ENCODE peak calls at places on chromosome 11, in nine cellular contexts. One of them, this sample, is unnamed.

GRCh38 chr11:72579816-72580647 is 94.2 kb downstream of the PDE2A start:
- DNase-seq in HFFc6: no peak
- DNase-seq in prostate gland: no peak
- DNase-seq in HFF-Myc: no peak
- DNase-seq in endodermal cell: peak; percentile 33
- DNase-seq in heart right ventricle: no peak
- DNase-seq in brain microvascular endothelial cell: no peak
- DNase-seq in SK-N-SH: no peak
- DNase-seq in GM20000: no peak
- DNase-seq in this sample: no peak

GRCh38 chr11:60065801-60066200 is 9.3 kb downstream of the MS4A3 start:
- DNase-seq in endodermal cell: no peak
- DNase-seq in SK-N-SH: no peak
- DNase-seq in brain microvascular endothelial cell: no peak
- DNase-seq in GM20000: no peak
- DNase-seq in heart right ventricle: no peak
- DNase-seq in HFFc6: no peak
- DNase-seq in prostate gland: no peak
- DNase-seq in HFF-Myc: no peak
- DNase-seq in this sample: no peak

GRCh38 chr11:6559375-6559774 is 44.0 kb downstream of the RRP8 start:
- DNase-seq in HFF-Myc: no peak
- DNase-seq in SK-N-SH: no peak
- DNase-seq in brain microvascular endothelial cell: no peak
- DNase-seq in endodermal cell: no peak
- DNase-seq in GM20000: no peak
- DNase-seq in prostate gland: no peak
- DNase-seq in heart right ventricle: no peak
- DNase-seq in HFFc6: no peak
- DNase-seq in this sample: no peak

GRCh38 chr11:45045692-45046471 is 95.2 kb upstream of the TP53I11 start:
- DNase-seq in GM20000: no peak
- DNase-seq in endodermal cell: no peak
- DNase-seq in prostate gland: no peak
- DNase-seq in brain microvascular endothelial cell: peak; percentile 39
- DNase-seq in HFF-Myc: no peak
- DNase-seq in SK-N-SH: no peak
- DNase-seq in heart right ventricle: peak; percentile 59
- DNase-seq in HFFc6: peak; percentile 40
- DNase-seq in this sample: no peak

GRCh38 chr11:2092956-2093412 is 46.2 kb downstream of the IGF2 start:
- DNase-seq in HFFc6: no peak
- DNase-seq in HFF-Myc: no peak
- DNase-seq in prostate gland: peak; percentile 95
- DNase-seq in heart right ventricle: peak; percentile 76
- DNase-seq in SK-N-SH: peak; percentile 55
- DNase-seq in GM20000: no peak
- DNase-seq in brain microvascular endothelial cell: peak; percentile 22
- DNase-seq in endodermal cell: peak; percentile 56
- DNase-seq in this sample: no peak

GRCh38 chr11:117517097-117517496 is 189.4 kb downstream of the CEP164 start:
- DNase-seq in prostate gland: no peak
- DNase-seq in GM20000: no peak
- DNase-seq in brain microvascular endothelial cell: no peak
- DNase-seq in HFF-Myc: no peak
- DNase-seq in endodermal cell: peak; percentile 68
- DNase-seq in SK-N-SH: no peak
- DNase-seq in heart right ventricle: no peak
- DNase-seq in HFFc6: no peak
- DNase-seq in this sample: no peak

GRCh38 chr11:94511932-94512781 is at the start of gene C11orf97:
- DNase-seq in heart right ventricle: peak; percentile 45
- DNase-seq in prostate gland: peak; percentile 18
- DNase-seq in GM20000: peak; percentile 43
- DNase-seq in SK-N-SH: peak; percentile 82
- DNase-seq in HFFc6: peak; percentile 8
- DNase-seq in HFF-Myc: no peak
- DNase-seq in brain microvascular endothelial cell: peak; percentile 45
- DNase-seq in endodermal cell: peak; percentile 95
- DNase-seq in this sample: peak; percentile 55

GRCh38 chr11:123483058-123483457 is 53.0 kb downstream of the GRAMD1B start:
- DNase-seq in SK-N-SH: no peak
- DNase-seq in heart right ventricle: no peak
- DNase-seq in HFF-Myc: no peak
- DNase-seq in brain microvascular endothelial cell: peak; percentile 3
- DNase-seq in endodermal cell: no peak
- DNase-seq in prostate gland: no peak
- DNase-seq in HFFc6: no peak
- DNase-seq in GM20000: no peak
- DNase-seq in this sample: no peak

GRCh38 chr11:1260023-1260501 is 37.2 kb downstream of the MUC5B start:
- DNase-seq in prostate gland: no peak
- DNase-seq in HFF-Myc: no peak
- DNase-seq in HFFc6: no peak
- DNase-seq in brain microvascular endothelial cell: no peak
- DNase-seq in GM20000: peak; percentile 68
- DNase-seq in SK-N-SH: peak; percentile 91
- DNase-seq in endodermal cell: peak; percentile 74
- DNase-seq in heart right ventricle: no peak
- DNase-seq in this sample: no peak

GRCh38 chr11:128555606-128556005 is 31.8 kb downstream of the ETS1 start:
- DNase-seq in prostate gland: no peak
- DNase-seq in GM20000: no peak
- DNase-seq in HFFc6: peak; percentile 22
- DNase-seq in SK-N-SH: no peak
- DNase-seq in endodermal cell: peak; percentile 85
- DNase-seq in brain microvascular endothelial cell: no peak
- DNase-seq in HFF-Myc: no peak
- DNase-seq in heart right ventricle: no peak
- DNase-seq in this sample: no peak

GRCh38 chr11:128437137-128437536 is 150.2 kb downstream of the ETS1 start:
- DNase-seq in endodermal cell: no peak
- DNase-seq in brain microvascular endothelial cell: peak; percentile 60
- DNase-seq in prostate gland: no peak
- DNase-seq in HFF-Myc: no peak
- DNase-seq in HFFc6: peak; percentile 41
- DNase-seq in SK-N-SH: no peak
- DNase-seq in GM20000: no peak
- DNase-seq in heart right ventricle: no peak
- DNase-seq in this sample: no peak

GRCh38 chr11:112289588-112290461 is 29.2 kb upstream of the PLET1 start:
- DNase-seq in GM20000: peak; percentile 89
- DNase-seq in heart right ventricle: peak; percentile 78
- DNase-seq in prostate gland: peak; percentile 74
- DNase-seq in endodermal cell: peak; percentile 93
- DNase-seq in brain microvascular endothelial cell: peak; percentile 28
- DNase-seq in HFFc6: peak; percentile 41
- DNase-seq in SK-N-SH: peak; percentile 97
- DNase-seq in HFF-Myc: no peak
- DNase-seq in this sample: peak; percentile 90

GRCh38 chr11:122071680-122072321 is 44.2 kb downstream of the BLID start:
- DNase-seq in prostate gland: peak; percentile 10
- DNase-seq in GM20000: no peak
- DNase-seq in brain microvascular endothelial cell: no peak
- DNase-seq in HFF-Myc: no peak
- DNase-seq in heart right ventricle: no peak
- DNase-seq in HFFc6: no peak
- DNase-seq in endodermal cell: no peak
- DNase-seq in SK-N-SH: no peak
- DNase-seq in this sample: no peak

GRCh38 chr11:115170133-115170815 is 333.9 kb downstream of the CADM1 start:
- DNase-seq in prostate gland: no peak
- DNase-seq in heart right ventricle: no peak
- DNase-seq in HFF-Myc: no peak
- DNase-seq in endodermal cell: peak; percentile 75
- DNase-seq in brain microvascular endothelial cell: peak; percentile 29
- DNase-seq in SK-N-SH: peak; percentile 47
- DNase-seq in GM20000: peak; percentile 47
- DNase-seq in HFFc6: peak; percentile 21
- DNase-seq in this sample: peak; percentile 35

GRCh38 chr11:133934599-133935550 is 21.9 kb downstream of the IGSF9B start:
- DNase-seq in heart right ventricle: peak; percentile 81
- DNase-seq in prostate gland: no peak
- DNase-seq in HFF-Myc: no peak
- DNase-seq in HFFc6: peak; percentile 81
- DNase-seq in brain microvascular endothelial cell: peak; percentile 56
- DNase-seq in GM20000: no peak
- DNase-seq in endodermal cell: peak; percentile 66
- DNase-seq in SK-N-SH: peak; percentile 87
- DNase-seq in this sample: no peak

DNA sequence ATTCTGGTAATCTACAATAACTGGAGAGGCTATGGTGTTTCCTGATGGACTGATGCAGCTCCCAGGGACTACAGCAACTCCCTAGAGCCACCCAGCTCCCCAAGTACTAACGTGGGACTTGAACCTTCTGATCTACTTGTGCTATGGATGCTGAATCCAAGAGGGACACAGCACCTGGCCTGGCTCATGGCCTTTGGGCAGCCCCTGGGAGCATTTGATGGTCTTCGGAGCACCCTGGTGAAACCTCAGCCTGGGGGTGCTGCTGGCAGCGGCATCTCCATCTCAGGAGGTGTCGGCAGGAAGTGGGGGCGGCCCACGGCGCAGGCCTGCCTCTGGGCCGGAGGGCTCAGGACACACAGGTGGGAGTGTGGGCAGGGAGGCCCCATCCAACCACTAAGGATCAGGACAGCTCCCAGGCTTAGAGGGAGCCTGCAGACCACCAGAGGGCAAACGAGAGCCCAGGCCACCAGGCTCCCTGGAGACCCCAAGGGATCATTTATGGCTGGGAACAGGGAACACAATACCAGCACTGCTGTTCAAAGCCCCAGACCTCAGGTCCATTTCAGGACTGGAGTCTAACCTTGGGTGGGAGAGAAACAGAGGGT is 8.7 kb downstream of the EHD1 start:
- DNase-seq in prostate gland: no peak
- DNase-seq in GM20000: no peak
- DNase-seq in heart right ventricle: no peak
- DNase-seq in HFF-Myc: no peak
- DNase-seq in brain microvascular endothelial cell: no peak
- DNase-seq in HFFc6: no peak
- DNase-seq in SK-N-SH: no peak
- DNase-seq in endodermal cell: peak; percentile 73
- DNase-seq in this sample: no peak
- TF ChIP-seq CTCF in prostate gland: no peak
- TF ChIP-seq CTCF in GM20000: peak; percentile 36
- TF ChIP-seq CTCF in heart right ventricle: peak; percentile 25
- TF ChIP-seq CTCF in HFF-Myc: peak; percentile 39
- TF ChIP-seq CTCF in brain microvascular endothelial cell: peak; percentile 69
- TF ChIP-seq CTCF in HFFc6: peak; percentile 67
- TF ChIP-seq CTCF in SK-N-SH: peak; percentile 37
- TF ChIP-seq CTCF in endodermal cell: peak; percentile 77
- TF ChIP-seq CTCF in this sample: peak; percentile 51

DNA sequence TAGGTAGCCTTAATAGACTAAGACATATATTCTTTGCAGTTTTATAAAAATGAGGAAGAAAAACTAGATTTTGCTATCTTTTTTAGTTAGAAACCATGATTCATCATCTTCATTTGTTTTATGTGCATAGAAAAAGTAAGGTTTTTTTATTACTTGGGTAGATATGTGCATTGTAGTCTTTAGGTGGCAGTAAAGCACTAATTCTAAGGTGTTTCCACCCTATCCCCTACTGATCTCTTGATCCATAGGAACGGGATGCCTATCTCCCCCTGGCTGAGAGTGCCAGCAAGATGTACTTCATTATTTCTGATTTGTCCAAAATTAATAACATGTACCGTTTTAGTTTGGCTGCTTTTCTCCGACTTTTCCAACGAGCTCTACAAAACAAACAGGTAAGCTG is 148.1 kb downstream of the DYNC2H1 start:
- DNase-seq in GM20000: peak; percentile 2
- DNase-seq in heart right ventricle: no peak
- DNase-seq in HFFc6: peak; percentile 13
- DNase-seq in prostate gland: no peak
- DNase-seq in endodermal cell: peak; percentile 44
- DNase-seq in HFF-Myc: no peak
- DNase-seq in SK-N-SH: peak; percentile 63
- DNase-seq in brain microvascular endothelial cell: peak; percentile 1
- DNase-seq in this sample: no peak
- TF ChIP-seq CTCF in GM20000: no peak
- TF ChIP-seq CTCF in heart right ventricle: no peak
- TF ChIP-seq CTCF in HFFc6: peak; percentile 69
- TF ChIP-seq CTCF in prostate gland: no peak
- TF ChIP-seq CTCF in endodermal cell: peak; percentile 74
- TF ChIP-seq CTCF in HFF-Myc: peak; percentile 19
- TF ChIP-seq CTCF in SK-N-SH: peak; percentile 63
- TF ChIP-seq CTCF in brain microvascular endothelial cell: peak; percentile 43
- TF ChIP-seq CTCF in this sample: no peak

GRCh38 chr11:19060629-19061028 is at the start of gene MRGPRX2:
- DNase-seq in endodermal cell: no peak
- DNase-seq in prostate gland: no peak
- DNase-seq in HFFc6: no peak
- DNase-seq in HFF-Myc: no peak
- DNase-seq in SK-N-SH: no peak
- DNase-seq in GM20000: no peak
- DNase-seq in brain microvascular endothelial cell: no peak
- DNase-seq in heart right ventricle: no peak
- DNase-seq in this sample: no peak
- TF ChIP-seq CTCF in endodermal cell: no peak
- TF ChIP-seq CTCF in prostate gland: no peak
- TF ChIP-seq CTCF in HFFc6: no peak
- TF ChIP-seq CTCF in HFF-Myc: no peak
- TF ChIP-seq CTCF in SK-N-SH: no peak
- TF ChIP-seq CTCF in GM20000: no peak
- TF ChIP-seq CTCF in brain microvascular endothelial cell: no peak
- TF ChIP-seq CTCF in heart right ventricle: no peak
- TF ChIP-seq CTCF in this sample: no peak

GRCh38 chr11:48055292-48056132 is 75.2 kb downstream of the PTPRJ start:
- DNase-seq in GM20000: no peak
- DNase-seq in SK-N-SH: no peak
- DNase-seq in HFFc6: no peak
- DNase-seq in brain microvascular endothelial cell: peak; percentile 54
- DNase-seq in endodermal cell: no peak
- DNase-seq in HFF-Myc: no peak
- DNase-seq in heart right ventricle: no peak
- DNase-seq in prostate gland: peak; percentile 88
- DNase-seq in this sample: no peak

GRCh38 chr11:48054994-48055291 is 74.6 kb downstream of the PTPRJ start:
- DNase-seq in heart right ventricle: no peak
- DNase-seq in prostate gland: no peak
- DNase-seq in endodermal cell: no peak
- DNase-seq in SK-N-SH: no peak
- DNase-seq in brain microvascular endothelial cell: no peak
- DNase-seq in HFF-Myc: no peak
- DNase-seq in GM20000: no peak
- DNase-seq in HFFc6: no peak
- DNase-seq in this sample: no peak

GRCh38 chr11:48051217-48051848 is 71.0 kb downstream of the PTPRJ start:
- DNase-seq in SK-N-SH: no peak
- DNase-seq in endodermal cell: no peak
- DNase-seq in brain microvascular endothelial cell: no peak
- DNase-seq in GM20000: no peak
- DNase-seq in HFF-Myc: no peak
- DNase-seq in heart right ventricle: no peak
- DNase-seq in prostate gland: no peak
- DNase-seq in HFFc6: no peak
- DNase-seq in this sample: no peak

GRCh38 chr11:48050304-48050703 is 69.9 kb downstream of the PTPRJ start:
- DNase-seq in heart right ventricle: no peak
- DNase-seq in prostate gland: no peak
- DNase-seq in SK-N-SH: no peak
- DNase-seq in brain microvascular endothelial cell: no peak
- DNase-seq in HFFc6: no peak
- DNase-seq in endodermal cell: no peak
- DNase-seq in GM20000: no peak
- DNase-seq in HFF-Myc: no peak
- DNase-seq in this sample: no peak

GRCh38 chr11:48052183-48053040 is 72.1 kb downstream of the PTPRJ start:
- DNase-seq in endodermal cell: peak; percentile 89
- DNase-seq in SK-N-SH: no peak
- DNase-seq in HFFc6: peak; percentile 64
- DNase-seq in prostate gland: peak; percentile 84
- DNase-seq in brain microvascular endothelial cell: peak; percentile 24
- DNase-seq in HFF-Myc: no peak
- DNase-seq in GM20000: no peak
- DNase-seq in heart right ventricle: no peak
- DNase-seq in this sample: no peak
- TF ChIP-seq CTCF in endodermal cell: no peak
- TF ChIP-seq CTCF in SK-N-SH: no peak
- TF ChIP-seq CTCF in HFFc6: no peak
- TF ChIP-seq CTCF in prostate gland: no peak
- TF ChIP-seq CTCF in brain microvascular endothelial cell: no peak
- TF ChIP-seq CTCF in HFF-Myc: no peak
- TF ChIP-seq CTCF in GM20000: no peak
- TF ChIP-seq CTCF in heart right ventricle: no peak
- TF ChIP-seq CTCF in this sample: no peak